ENCODE peak calls at places on chromosomes 6 and 20, in nine cellular contexts. M is dorsolateral prefrontal cortex; P is posterior vena cava; Z is AG09309; A is EH; O is A549; Q is CD4-positive, alpha-beta T cell; D is NCI-H524; H is stimulated activated CD8-positive, alpha-beta memory T cell treated with anti-CD3 and anti-CD28 coated beads, Interleukin-15, amount 100 ng/mL, for 4 hours. T is an unnamed sample.

GRCh38 chr20:17943343-17943742 is 25.3 kb downstream of the SNX5 start:
- DNase-seq in O (no peak), Q (no peak), M (no peak), A (no peak), D (no peak), H (no peak), Z (no peak), P (no peak), T (no peak)

GRCh38 chr6:60754879-60755278 is 1531.1 kb downstream of the KHDRBS2 start:
- DNase-seq in Q (no peak), H (no peak), M (no peak), Z (no peak), A (no peak), D (no peak), O (no peak), P (no peak), T (no peak)

GRCh38 chr6:43369174-43370002 is at the start of gene ZNF318:
- DNase-seq in A (peak; percentile 97), D (peak; percentile 95), H (peak; percentile 87), P (peak; percentile 99), M (peak; percentile 96), Q (peak; percentile 91), Z (peak; percentile 80), O (peak; percentile 94), T (peak; percentile 47)

GRCh38 chr6:31907158-31907813 is 5.4 kb upstream of the ZBTB12 start:
- DNase-seq in D (no peak), O (peak; percentile 28), Z (peak; percentile 67), P (no peak), H (no peak), M (no peak), A (peak; percentile 61), Q (no peak), T (no peak)

GRCh38 chr20:19932170-19932667 is 84.9 kb upstream of the NAA20 start:
- DNase-seq in M (no peak), Q (no peak), A (peak; percentile 92), H (no peak), P (no peak), D (no peak), Z (peak; percentile 64), O (no peak), T (peak; percentile 95)

GRCh38 chr6:46421939-46422338 is 69.3 kb downstream of the RCAN2 start:
- DNase-seq in D (no peak), H (no peak), Q (no peak), Z (no peak), P (no peak), A (no peak), O (no peak), M (no peak), T (no peak)

GRCh38 chr20:23995905-23996666 is 7.5 kb upstream of the GGTLC1 start:
- DNase-seq in D (peak; percentile 38), O (peak; percentile 42), Q (peak; percentile 34), Z (no peak), P (no peak), A (peak; percentile 49), M (peak; percentile 65), H (peak; percentile 22), T (no peak)

GRCh38 chr6:149933036-149933435 is 8.8 kb upstream of the ULBP2 start:
- DNase-seq in H (no peak), O (no peak), P (peak; percentile 52), Z (no peak), M (no peak), A (no peak), D (no peak), Q (no peak), T (no peak)

GRCh38 chr20:61899971-61900370 is 165.7 kb downstream of the TAF4 start:
- DNase-seq in M (peak; percentile 40), O (no peak), Z (no peak), D (no peak), Q (no peak), H (no peak), P (no peak), A (no peak), T (no peak)

GRCh38 chr6:110532401-110532800 is 56.0 kb upstream of the SLC22A16 start:
- DNase-seq in A (peak; percentile 20), O (no peak), H (no peak), D (no peak), Q (no peak), Z (no peak), P (no peak), M (no peak), T (no peak)

GRCh38 chr6:35497571-35498406 is 910 bp upstream of the TEAD3 start:
- DNase-seq in P (peak; percentile 92), Q (peak; percentile 25), Z (peak; percentile 24), H (peak; percentile 24), D (no peak), M (no peak), A (peak; percentile 91), O (peak; percentile 39), T (no peak)

GRCh38 chr6:72941751-72942150 is 283.5 kb downstream of the KHDC1L start:
- DNase-seq in P (no peak), A (no peak), M (no peak), D (no peak), Z (no peak), Q (no peak), H (no peak), O (no peak), T (no peak)

GRCh38 chr20:25580711-25581110 is 4.6 kb downstream of the NINL start:
- DNase-seq in O (no peak), H (no peak), M (no peak), D (no peak), P (no peak), A (peak; percentile 31), Z (no peak), Q (no peak), T (no peak)

T was measured in glomerular endothelial cell.